ENCODE peak calls at places on chromosome 6, in eight cellular contexts. T is Calu3, J is transverse colon, A is GM12865, C is IMR-90, B is hepatocyte, U is A549, K is thoracic aorta. R is an unnamed sample.

GRCh38 chr6:160685762-160686450 is 16.1 kb upstream of the PLG start:
- DNase-seq in T (no peak), B (no peak), A (no peak), C (no peak), J (no peak), U (no peak), K (no peak), R (no peak)

GRCh38 chr6:170006524-170007467 is 255.4 kb downstream of the ERMARD start:
- DNase-seq in T (no peak), C (no peak), K (no peak), B (no peak), U (no peak), J (no peak), A (no peak), R (no peak)

GRCh38 chr6:29628419-29629281 is 4.3 kb downstream of the GABBR1 start:
- DNase-seq in J (peak), C (peak), B (peak), U (peak), K (no peak), T (peak), A (peak), R (peak)

GRCh38 chr6:144820270-144820669 is 535.1 kb downstream of the UTRN start:
- DNase-seq in U (no peak), T (no peak), C (peak), A (no peak), K (no peak), J (no peak), B (no peak), R (no peak)

GRCh38 chr6:15308445-15309213 is 62.8 kb downstream of the JARID2 start:
- DNase-seq in K (no peak), A (peak), J (no peak), B (no peak), U (no peak), C (peak), T (no peak), R (no peak)

GRCh38 chr6:166293731-166294584 is 14.2 kb downstream of the PRR18 start:
- DNase-seq in T (no peak), B (no peak), K (no peak), U (no peak), A (no peak), J (no peak), C (no peak), R (no peak)

GRCh38 chr6:16730720-16731502 is 30.3 kb downstream of the ATXN1 start:
- DNase-seq in B (no peak), U (no peak), T (no peak), K (no peak), J (no peak), C (no peak), A (no peak), R (no peak)

GRCh38 chr6:33856655-33857054 is 52.9 kb upstream of the MLN start:
- DNase-seq in A (peak), T (no peak), J (peak), B (no peak), C (no peak), K (no peak), U (no peak), R (no peak)

GRCh38 chr6:72967329-72967728 is 258.0 kb downstream of the KHDC1L start:
- DNase-seq in U (no peak), J (no peak), K (no peak), C (no peak), A (no peak), T (no peak), B (no peak), R (no peak)

GRCh38 chr6:14401181-14401745 is 283.7 kb downstream of the CD83 start:
- DNase-seq in U (no peak), A (no peak), J (no peak), K (no peak), B (no peak), T (no peak), C (no peak), R (no peak)

GRCh38 chr6:16278048-16278724 is 39.8 kb downstream of the GMPR start:
- DNase-seq in B (peak), J (no peak), C (peak), U (no peak), T (peak), A (no peak), K (no peak), R (no peak)

GRCh38 chr6:145531032-145531431 is 204.3 kb downstream of the EPM2A start:
- DNase-seq in A (no peak), B (no peak), T (no peak), U (no peak), J (no peak), K (no peak), C (no peak), R (no peak)

GRCh38 chr6:147279423-147279822 is 75.2 kb downstream of the STXBP5 start:
- DNase-seq in A (no peak), B (no peak), T (no peak), K (no peak), U (no peak), J (no peak), C (peak), R (no peak)

GRCh38 chr6:148432405-148433195 is 90.0 kb downstream of the SASH1 start:
- DNase-seq in J (no peak), C (no peak), B (no peak), U (no peak), T (no peak), A (no peak), K (no peak), R (no peak)

GRCh38 chr6:143992285-143992684 is 15.8 kb downstream of the PLAGL1 start:
- DNase-seq in T (no peak), U (no peak), K (no peak), B (no peak), A (no peak), J (no peak), C (no peak), R (no peak)

GRCh38 chr6:125421853-125422252 is 120.1 kb upstream of the HDDC2 start:
- DNase-seq in K (peak), A (no peak), B (peak), C (no peak), T (peak), J (no peak), U (no peak), R (no peak)

GRCh38 chr6:168133186-168133585 is 54.2 kb upstream of the FRMD1 start:
- DNase-seq in A (no peak), U (no peak), T (no peak), K (no peak), B (peak), J (no peak), C (peak), R (no peak)

GRCh38 chr6:131982740-131983259 is 31.6 kb upstream of the CCN2 start:
- DNase-seq in A (no peak), C (peak), J (no peak), B (no peak), K (no peak), U (no peak), T (no peak), R (no peak)

GRCh38 chr6:135191508-135192255 is 10.6 kb downstream of the MYB start:
- DNase-seq in B (no peak), U (no peak), K (no peak), A (no peak), C (no peak), T (no peak), J (no peak), R (no peak)

GRCh38 chr6:138680085-138680484 is 93.5 kb upstream of the CCDC28A start:
- DNase-seq in C (peak), J (no peak), U (no peak), A (peak), K (no peak), T (no peak), B (no peak), R (no peak)

GRCh38 chr6:108127826-108128225 is 38.0 kb upstream of the NR2E1 start:
- DNase-seq in B (peak), K (no peak), T (no peak), U (peak), A (no peak), J (no peak), C (no peak), R (no peak)

GRCh38 chr6:63649847-63650265 is 14.3 kb downstream of the PHF3 start:
- DNase-seq in C (peak), B (no peak), K (no peak), J (no peak), A (no peak), U (no peak), T (no peak), R (no peak)

GRCh38 chr6:35629876-35630378 is 58.8 kb downstream of the FKBP5 start:
- DNase-seq in U (no peak), T (no peak), B (no peak), C (no peak), A (no peak), J (no peak), K (no peak), R (no peak)

GRCh38 chr6:34543421-34543820 is 12.7 kb downstream of the SPDEF start:
- DNase-seq in K (no peak), A (no peak), C (peak), B (no peak), T (no peak), U (no peak), J (no peak), R (no peak)

GRCh38 chr6:96899019-96899418 is 1.3 kb upstream of the NDUFAF4 start:
- DNase-seq in C (peak), U (peak), T (peak), K (no peak), B (peak), A (peak), J (peak), R (peak)

GRCh38 chr6:61711849-61712248 is 574.2 kb downstream of the KHDRBS2 start:
- DNase-seq in U (no peak), B (peak), C (no peak), K (no peak), T (no peak), A (no peak), J (no peak), R (no peak)

GRCh38 chr6:87772597-87773530 is 70.8 kb upstream of the AKIRIN2 start:
- DNase-seq in B (peak), U (no peak), T (no peak), C (peak), J (no peak), A (no peak), K (no peak), R (no peak)

DNA sequence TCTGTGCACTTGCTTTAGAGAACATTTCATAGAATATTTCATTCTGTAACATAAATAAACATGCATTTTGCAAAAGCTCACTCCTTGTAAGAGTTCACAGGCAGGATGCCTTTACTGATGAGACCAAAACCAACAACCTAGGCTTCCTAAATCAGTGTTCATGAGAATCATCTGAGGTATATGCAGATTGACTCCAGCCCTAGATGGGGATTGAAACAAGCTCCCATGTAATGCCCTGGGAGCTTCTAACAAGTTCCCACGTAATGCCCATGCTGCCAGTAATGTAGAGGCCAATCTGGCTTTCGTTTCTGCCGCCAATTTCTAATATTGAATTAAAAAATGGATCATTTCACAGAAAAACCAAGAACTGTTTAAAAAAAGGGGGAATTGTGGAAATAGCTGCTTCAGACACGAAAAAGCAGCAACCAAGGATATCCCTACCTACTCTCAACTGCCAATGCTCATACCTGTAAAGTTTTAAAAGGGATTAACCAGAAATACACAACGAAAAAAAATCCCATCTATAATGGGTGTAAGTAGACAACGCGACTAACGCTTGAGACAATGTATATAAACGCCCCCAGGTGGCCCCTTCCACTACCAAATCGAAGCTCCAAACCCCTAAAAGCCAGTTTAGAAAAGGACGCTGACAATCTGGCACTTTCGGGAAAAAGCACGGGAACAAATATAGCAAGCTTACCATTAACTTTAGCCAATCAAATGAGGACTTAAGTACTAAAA is 94.7 kb upstream of the BTN3A2 start:
- DNase-seq in C (no peak), K (no peak), J (no peak), T (peak), B (no peak), A (peak), U (no peak), R (no peak)
- TF ChIP-seq CTCF in C (no peak), K (no peak), J (no peak), T (no peak), B (no peak), A (peak), U (no peak), R (no peak)

GRCh38 chr6:69865126-69865525 is 1.2 kb upstream of the COL19A1 start:
- DNase-seq in B (no peak), T (no peak), U (no peak), K (no peak), A (no peak), J (no peak), C (peak), R (no peak)

GRCh38 chr6:69868961-69869360 is 2.6 kb downstream of the COL19A1 start:
- DNase-seq in U (no peak), A (no peak), T (no peak), J (no peak), K (no peak), C (no peak), B (no peak), R (no peak)

GRCh38 chr6:69868252-69868804 is 2.0 kb downstream of the COL19A1 start:
- DNase-seq in K (no peak), C (no peak), A (no peak), J (no peak), T (no peak), U (no peak), B (no peak), R (no peak)

GRCh38 chr6:69866351-69867074 is at the start of gene COL19A1:
- DNase-seq in T (peak), U (no peak), C (no peak), A (peak), K (no peak), J (peak), B (peak), R (peak)

DNA sequence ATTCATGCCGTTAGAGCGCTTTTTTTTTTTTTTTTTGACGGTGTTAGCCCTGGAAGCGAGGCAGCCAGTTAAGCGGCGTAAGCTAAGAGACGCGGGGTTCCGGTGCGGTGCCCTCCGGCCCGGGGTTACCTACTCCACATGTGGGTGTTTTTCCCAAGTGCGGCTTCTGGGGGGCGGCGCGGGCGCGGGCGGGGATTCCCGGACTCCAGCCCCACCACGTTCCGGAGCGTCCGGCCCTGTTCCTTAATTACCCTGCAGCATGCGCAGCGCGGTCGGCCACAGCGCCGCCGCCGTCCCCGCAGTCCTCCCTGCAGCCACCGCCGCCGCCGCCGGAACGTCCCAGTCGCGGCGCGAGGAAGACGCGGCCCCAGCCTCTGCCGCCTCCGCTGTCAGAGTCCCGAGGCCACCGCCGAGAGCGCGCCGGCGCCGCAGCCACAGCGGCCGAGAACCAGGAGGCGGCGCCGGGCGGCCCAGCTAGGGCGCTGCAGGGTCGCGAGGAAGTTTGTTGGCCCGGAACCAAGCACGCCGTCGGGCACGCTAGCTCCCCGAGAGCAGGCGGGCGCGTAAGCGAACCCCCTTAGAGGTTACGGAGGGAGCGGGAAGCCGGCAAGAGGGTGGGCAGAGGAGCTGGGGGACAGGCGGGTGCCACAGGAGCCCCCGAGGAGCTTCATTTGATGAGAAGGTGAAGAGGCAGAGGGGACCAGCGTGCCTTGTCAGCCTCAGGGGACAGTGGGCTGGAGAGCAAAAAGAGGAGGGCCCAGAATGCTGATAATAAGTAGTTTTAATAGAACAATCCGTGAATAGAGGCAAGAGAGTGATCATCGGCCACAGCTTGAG is 937 bp downstream of the COL19A1 start:
- DNase-seq in T (peak), K (no peak), B (peak), J (peak), C (peak), U (peak), A (peak), R (peak)
- TF ChIP-seq CTCF in T (no peak), K (peak), B (peak), J (no peak), C (no peak), U (no peak), A (peak), R (no peak)

DNA sequence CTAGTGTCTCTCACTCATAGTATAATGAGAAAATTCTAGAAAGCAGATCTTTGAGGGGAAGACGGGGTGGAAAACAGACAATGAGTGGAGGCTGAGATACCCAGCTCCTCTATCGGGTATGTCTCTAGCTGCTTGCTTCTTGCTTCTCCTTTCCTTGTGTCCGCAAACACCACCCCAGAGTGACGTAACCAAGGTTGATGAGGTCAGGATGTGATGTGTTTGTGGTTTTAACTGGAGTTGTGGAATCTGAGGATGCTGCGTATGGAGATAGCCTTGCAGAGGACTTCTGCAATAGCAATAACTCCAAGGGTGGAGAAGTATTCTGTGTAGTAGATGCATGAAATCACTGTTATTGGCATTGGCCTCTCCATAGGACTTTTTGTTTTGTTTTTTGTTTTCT is 132.7 kb upstream of the IFNGR1 start:
- DNase-seq in U (no peak), J (no peak), K (no peak), C (peak), A (no peak), T (no peak), B (peak), R (no peak)
- TF ChIP-seq CTCF in U (no peak), J (no peak), K (no peak), C (no peak), A (no peak), T (no peak), B (no peak), R (no peak)

GRCh38 chr6:112279044-112279916 is 24.9 kb upstream of the LAMA4 start:
- DNase-seq in K (no peak), A (no peak), T (no peak), C (peak), B (no peak), J (no peak), U (no peak), R (no peak)

GRCh38 chr6:112284603-112285002 is 30.2 kb upstream of the LAMA4 start:
- DNase-seq in U (no peak), K (no peak), T (no peak), J (no peak), B (no peak), C (no peak), A (no peak), R (no peak)

GRCh38 chr6:112286010-112286409 is 31.6 kb upstream of the LAMA4 start:
- DNase-seq in T (no peak), U (no peak), C (no peak), J (no peak), K (no peak), A (peak), B (no peak), R (peak)

GRCh38 chr6:112283621-112284020 is 29.3 kb upstream of the LAMA4 start:
- DNase-seq in U (no peak), T (no peak), C (no peak), A (no peak), K (no peak), J (no peak), B (no peak), R (no peak)

DNA sequence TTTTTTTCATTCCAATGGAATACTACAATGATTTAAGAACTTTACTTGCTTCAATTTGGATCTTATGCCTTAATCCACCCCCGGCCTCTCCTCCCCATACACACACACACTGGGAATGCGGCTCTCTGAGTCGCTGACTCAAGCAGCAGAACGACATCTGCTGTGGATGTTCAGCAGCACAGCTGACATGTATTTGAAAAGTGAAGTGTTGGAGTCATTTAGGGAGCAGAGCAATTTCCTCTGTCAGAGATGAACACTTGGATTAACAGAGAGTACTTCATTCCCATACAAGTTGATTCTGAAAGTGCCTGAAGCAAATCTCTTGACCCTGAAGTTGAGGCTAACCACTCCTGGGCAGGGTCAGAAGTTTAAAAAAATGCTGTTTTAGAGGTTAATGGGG is 27.9 kb upstream of the LAMA4 start:
- DNase-seq in B (peak), U (no peak), K (no peak), T (peak), C (peak), J (peak), A (no peak), R (no peak)
- TF ChIP-seq CTCF in B (peak), U (no peak), K (peak), T (no peak), C (peak), J (no peak), A (no peak), R (no peak)